ENCODE peak calls at places on chromosomes 3 and 15, in six cellular contexts. One of them, this sample, is unnamed.
A peak's percentile ranks its signal among the peaks of the same experiment; 100 is the strongest.

GRCh38 chr3:94456332-94456731 is 393.5 kb downstream of the NSUN3 start:
- DNase-seq in H7: no peak
- DNase-seq in Daoy: no peak
- DNase-seq in H54: no peak
- DNase-seq in HEK293T: no peak
- DNase-seq in NCI-H345: no peak
- DNase-seq in this sample: no peak

GRCh38 chr15:79849789-79850188 is 47.0 kb downstream of the MTHFS start:
- DNase-seq in H7: peak; percentile 56
- DNase-seq in NCI-H345: no peak
- DNase-seq in H54: no peak
- DNase-seq in HEK293T: peak; percentile 39
- DNase-seq in Daoy: peak; percentile 24
- DNase-seq in this sample: peak; percentile 22

GRCh38 chr3:82157952-82158351 is 396.5 kb upstream of the GBE1 start:
- DNase-seq in HEK293T: no peak
- DNase-seq in NCI-H345: no peak
- DNase-seq in H7: no peak
- DNase-seq in Daoy: peak; percentile 41
- DNase-seq in H54: peak; percentile 5
- DNase-seq in this sample: no peak

GRCh38 chr3:52521488-52521824 is 12.2 kb downstream of the NT5DC2 start:
- DNase-seq in HEK293T: no peak
- DNase-seq in H7: no peak
- DNase-seq in NCI-H345: no peak
- DNase-seq in Daoy: no peak
- DNase-seq in H54: no peak
- DNase-seq in this sample: no peak

GRCh38 chr15:62112051-62112450 is 45.3 kb downstream of the C2CD4A start:
- DNase-seq in NCI-H345: no peak
- DNase-seq in H7: no peak
- DNase-seq in H54: no peak
- DNase-seq in Daoy: no peak
- DNase-seq in HEK293T: no peak
- DNase-seq in this sample: no peak

GRCh38 chr3:194944526-194944925 is 258.8 kb downstream of the FAM43A start:
- DNase-seq in H7: no peak
- DNase-seq in Daoy: no peak
- DNase-seq in HEK293T: no peak
- DNase-seq in H54: no peak
- DNase-seq in NCI-H345: no peak
- DNase-seq in this sample: no peak

GRCh38 chr3:78765671-78766485 is 1001.9 kb downstream of the ROBO1 start:
- DNase-seq in NCI-H345: peak; percentile 44
- DNase-seq in H7: no peak
- DNase-seq in Daoy: no peak
- DNase-seq in H54: no peak
- DNase-seq in HEK293T: no peak
- DNase-seq in this sample: no peak

GRCh38 chr15:63950911-63951481 is 95.3 kb downstream of the DAPK2 start:
- DNase-seq in Daoy: peak; percentile 57
- DNase-seq in H7: no peak
- DNase-seq in H54: peak; percentile 18
- DNase-seq in NCI-H345: no peak
- DNase-seq in HEK293T: no peak
- DNase-seq in this sample: no peak

GRCh38 chr3:137511655-137512054 is 252.5 kb upstream of the SOX14 start:
- DNase-seq in HEK293T: no peak
- DNase-seq in NCI-H345: no peak
- DNase-seq in Daoy: no peak
- DNase-seq in H54: no peak
- DNase-seq in H7: no peak
- DNase-seq in this sample: no peak

GRCh38 chr3:172332256-172333041 is 115.8 kb downstream of the GHSR start:
- DNase-seq in H7: peak; percentile 64
- DNase-seq in H54: peak; percentile 22
- DNase-seq in HEK293T: peak; percentile 72
- DNase-seq in NCI-H345: peak; percentile 25
- DNase-seq in Daoy: peak; percentile 75
- DNase-seq in this sample: peak; percentile 75

GRCh38 chr3:169285057-169285990 is 378.2 kb downstream of the MECOM start:
- DNase-seq in Daoy: no peak
- DNase-seq in H7: no peak
- DNase-seq in H54: no peak
- DNase-seq in HEK293T: no peak
- DNase-seq in NCI-H345: no peak
- DNase-seq in this sample: no peak

GRCh38 chr15:70192490-70192889 is 94.8 kb upstream of the TLE3 start:
- DNase-seq in H7: no peak
- DNase-seq in NCI-H345: no peak
- DNase-seq in H54: no peak
- DNase-seq in HEK293T: no peak
- DNase-seq in Daoy: no peak
- DNase-seq in this sample: no peak

GRCh38 chr3:111338059-111338698 is 203.8 kb upstream of the CD96 start:
- DNase-seq in HEK293T: peak; percentile 39
- DNase-seq in H7: peak; percentile 58
- DNase-seq in NCI-H345: no peak
- DNase-seq in Daoy: peak; percentile 62
- DNase-seq in H54: peak; percentile 7
- DNase-seq in this sample: peak; percentile 74

GRCh38 chr3:127002195-127003174 is 19.6 kb downstream of the PLXNA1 start:
- DNase-seq in H54: peak; percentile 98
- DNase-seq in NCI-H345: no peak
- DNase-seq in Daoy: peak; percentile 95
- DNase-seq in H7: peak; percentile 99
- DNase-seq in HEK293T: peak; percentile 29
- DNase-seq in this sample: peak; percentile 54

GRCh38 chr3:23743141-23743784 is 62.5 kb upstream of the UBE2E1 start:
- DNase-seq in H54: no peak
- DNase-seq in H7: peak; percentile 69
- DNase-seq in Daoy: no peak
- DNase-seq in NCI-H345: no peak
- DNase-seq in HEK293T: peak; percentile 60
- DNase-seq in this sample: no peak

GRCh38 chr3:18237251-18238005 is 187.7 kb downstream of the SATB1 start:
- DNase-seq in H7: no peak
- DNase-seq in HEK293T: no peak
- DNase-seq in NCI-H345: peak; percentile 9
- DNase-seq in Daoy: peak; percentile 63
- DNase-seq in H54: peak; percentile 5
- DNase-seq in this sample: no peak

GRCh38 chr3:122066331-122067213 is 11.4 kb downstream of the CD86 start:
- DNase-seq in HEK293T: no peak
- DNase-seq in H54: no peak
- DNase-seq in Daoy: no peak
- DNase-seq in NCI-H345: no peak
- DNase-seq in H7: no peak
- DNase-seq in this sample: no peak

GRCh38 chr15:71440479-71441071 is 325.3 kb downstream of the THSD4 start:
- DNase-seq in H7: peak; percentile 24
- DNase-seq in Daoy: peak; percentile 35
- DNase-seq in H54: no peak
- DNase-seq in NCI-H345: peak; percentile 39
- DNase-seq in HEK293T: peak; percentile 37
- DNase-seq in this sample: no peak

GRCh38 chr3:159928692-159929091 is 59.9 kb upstream of the IL12A start:
- DNase-seq in H7: no peak
- DNase-seq in Daoy: peak; percentile 93
- DNase-seq in HEK293T: no peak
- DNase-seq in H54: peak; percentile 59
- DNase-seq in NCI-H345: no peak
- DNase-seq in this sample: no peak

GRCh38 chr3:113287818-113288648 is 76.7 kb downstream of the BOC start:
- DNase-seq in H54: peak; percentile 34
- DNase-seq in NCI-H345: peak; percentile 48
- DNase-seq in HEK293T: peak; percentile 58
- DNase-seq in Daoy: peak; percentile 67
- DNase-seq in H7: peak; percentile 78
- DNase-seq in this sample: peak; percentile 70

GRCh38 chr3:183230826-183231225 is 22.2 kb upstream of the B3GNT5 start:
- DNase-seq in HEK293T: no peak
- DNase-seq in NCI-H345: no peak
- DNase-seq in Daoy: no peak
- DNase-seq in H7: no peak
- DNase-seq in H54: no peak
- DNase-seq in this sample: no peak

GRCh38 chr3:141104151-141104741 is 53.1 kb downstream of the SPSB4 start:
- DNase-seq in HEK293T: no peak
- DNase-seq in Daoy: no peak
- DNase-seq in H7: no peak
- DNase-seq in H54: no peak
- DNase-seq in NCI-H345: no peak
- DNase-seq in this sample: no peak

GRCh38 chr3:39434574-39434973 is 28.1 kb downstream of the RPSA start:
- DNase-seq in NCI-H345: no peak
- DNase-seq in H54: peak; percentile 43
- DNase-seq in H7: no peak
- DNase-seq in Daoy: peak; percentile 54
- DNase-seq in HEK293T: no peak
- DNase-seq in this sample: no peak

GRCh38 chr3:160106905-160107861 is 118.0 kb upstream of the C3orf80 start:
- DNase-seq in HEK293T: no peak
- DNase-seq in H54: no peak
- DNase-seq in Daoy: no peak
- DNase-seq in NCI-H345: no peak
- DNase-seq in H7: no peak
- DNase-seq in this sample: peak; percentile 71

GRCh38 chr3:137438561-137438960 is 325.6 kb upstream of the SOX14 start:
- DNase-seq in HEK293T: no peak
- DNase-seq in Daoy: no peak
- DNase-seq in H54: no peak
- DNase-seq in NCI-H345: no peak
- DNase-seq in H7: no peak
- DNase-seq in this sample: no peak

GRCh38 chr3:10928961-10929471 is 63.5 kb upstream of the SLC6A1 start:
- DNase-seq in Daoy: no peak
- DNase-seq in HEK293T: no peak
- DNase-seq in H54: no peak
- DNase-seq in NCI-H345: no peak
- DNase-seq in H7: no peak
- DNase-seq in this sample: no peak

GRCh38 chr3:126542340-126543241 is 16.1 kb downstream of the C3orf22 start:
- DNase-seq in Daoy: peak; percentile 0
- DNase-seq in HEK293T: no peak
- DNase-seq in NCI-H345: no peak
- DNase-seq in H7: peak; percentile 62
- DNase-seq in H54: no peak
- DNase-seq in this sample: peak; percentile 11

GRCh38 chr3:45712434-45713110 is 23.4 kb downstream of the SACM1L start:
- DNase-seq in NCI-H345: no peak
- DNase-seq in H54: no peak
- DNase-seq in Daoy: peak; percentile 13
- DNase-seq in H7: no peak
- DNase-seq in HEK293T: no peak
- DNase-seq in this sample: no peak

GRCh38 chr3:12468276-12468675 is 16.0 kb upstream of the TSEN2 start:
- DNase-seq in Daoy: no peak
- DNase-seq in NCI-H345: no peak
- DNase-seq in H7: no peak
- DNase-seq in HEK293T: no peak
- DNase-seq in H54: no peak
- DNase-seq in this sample: no peak

GRCh38 chr3:12750223-12750622 is 8.8 kb downstream of the TMEM40 start:
- DNase-seq in H54: peak; percentile 47
- DNase-seq in Daoy: peak; percentile 82
- DNase-seq in NCI-H345: no peak
- DNase-seq in HEK293T: no peak
- DNase-seq in H7: no peak
- DNase-seq in this sample: no peak

GRCh38 chr3:106428565-106428994 is 559.8 kb upstream of the CBLB start:
- DNase-seq in NCI-H345: no peak
- DNase-seq in H54: peak; percentile 26
- DNase-seq in H7: no peak
- DNase-seq in HEK293T: no peak
- DNase-seq in Daoy: peak; percentile 93
- DNase-seq in this sample: no peak

This sample was measured in colonic mucosa.